ENCODE peak calls at places on chromosomes 6 and 20, in six cellular contexts. One of them, this sample, is unnamed.

GRCh38 chr6:33592595-33593413 is 12.7 kb upstream of the BAK1 start:
- DNase-seq in HepG2: no peak
- DNase-seq in A549: no peak
- DNase-seq in GM12878: peak
- DNase-seq in SK-N-SH: no peak
- DNase-seq in K562: peak
- DNase-seq in this sample: peak

GRCh38 chr6:12012231-12012565 is at the start of gene HIVEP1:
- DNase-seq in HepG2: no peak
- DNase-seq in A549: no peak
- DNase-seq in GM12878: no peak
- DNase-seq in SK-N-SH: peak
- DNase-seq in K562: no peak
- DNase-seq in this sample: no peak

GRCh38 chr20:8152847-8153246 is 20.8 kb downstream of the PLCB1 start:
- DNase-seq in HepG2: no peak
- DNase-seq in A549: no peak
- DNase-seq in GM12878: no peak
- DNase-seq in SK-N-SH: no peak
- DNase-seq in K562: no peak
- DNase-seq in this sample: no peak

GRCh38 chr6:89260310-89260709 is 43.2 kb upstream of the GABRR1 start:
- DNase-seq in HepG2: no peak
- DNase-seq in A549: no peak
- DNase-seq in GM12878: no peak
- DNase-seq in SK-N-SH: no peak
- DNase-seq in K562: no peak
- DNase-seq in this sample: no peak

GRCh38 chr20:53070714-53071392 is 98.7 kb downstream of the TSHZ2 start:
- DNase-seq in HepG2: peak
- DNase-seq in A549: no peak
- DNase-seq in GM12878: no peak
- DNase-seq in SK-N-SH: no peak
- DNase-seq in K562: no peak
- DNase-seq in this sample: no peak

GRCh38 chr6:170295519-170296422 is 4.9 kb upstream of the DLL1 start:
- DNase-seq in HepG2: no peak
- DNase-seq in A549: no peak
- DNase-seq in GM12878: no peak
- DNase-seq in SK-N-SH: peak
- DNase-seq in K562: peak
- DNase-seq in this sample: peak

GRCh38 chr6:66993272-66993671 is 1286.2 kb upstream of the EYS start:
- DNase-seq in HepG2: no peak
- DNase-seq in A549: no peak
- DNase-seq in GM12878: no peak
- DNase-seq in SK-N-SH: no peak
- DNase-seq in K562: no peak
- DNase-seq in this sample: no peak

GRCh38 chr20:37385659-37386504 is 39.9 kb downstream of the SRC start:
- DNase-seq in HepG2: no peak
- DNase-seq in A549: no peak
- DNase-seq in GM12878: no peak
- DNase-seq in SK-N-SH: peak
- DNase-seq in K562: no peak
- DNase-seq in this sample: no peak

GRCh38 chr6:38673397-38674165 is 29.4 kb downstream of the GLO1 start:
- DNase-seq in HepG2: no peak
- DNase-seq in A549: no peak
- DNase-seq in GM12878: peak
- DNase-seq in SK-N-SH: no peak
- DNase-seq in K562: no peak
- DNase-seq in this sample: no peak

GRCh38 chr6:5776104-5776503 is 230.6 kb downstream of the NRN1 start:
- DNase-seq in HepG2: no peak
- DNase-seq in A549: no peak
- DNase-seq in GM12878: no peak
- DNase-seq in SK-N-SH: no peak
- DNase-seq in K562: no peak
- DNase-seq in this sample: no peak

GRCh38 chr6:149331043-149331807 is 13.7 kb downstream of the TAB2 start:
- DNase-seq in HepG2: no peak
- DNase-seq in A549: no peak
- DNase-seq in GM12878: no peak
- DNase-seq in SK-N-SH: no peak
- DNase-seq in K562: no peak
- DNase-seq in this sample: no peak

GRCh38 chr6:142740449-142740848 is 204.5 kb downstream of the HIVEP2 start:
- DNase-seq in HepG2: no peak
- DNase-seq in A549: no peak
- DNase-seq in GM12878: no peak
- DNase-seq in SK-N-SH: no peak
- DNase-seq in K562: no peak
- DNase-seq in this sample: no peak

GRCh38 chr6:22363166-22363965 is 66.5 kb upstream of the PRL start:
- DNase-seq in HepG2: peak
- DNase-seq in A549: peak
- DNase-seq in GM12878: no peak
- DNase-seq in SK-N-SH: no peak
- DNase-seq in K562: no peak
- DNase-seq in this sample: no peak

GRCh38 chr6:117829594-117830319 is 77.3 kb upstream of the SLC35F1 start:
- DNase-seq in HepG2: peak
- DNase-seq in A549: peak
- DNase-seq in GM12878: no peak
- DNase-seq in SK-N-SH: peak
- DNase-seq in K562: no peak
- DNase-seq in this sample: peak

GRCh38 chr20:11140359-11140758 is 466.6 kb upstream of the JAG1 start:
- DNase-seq in HepG2: no peak
- DNase-seq in A549: peak
- DNase-seq in GM12878: no peak
- DNase-seq in SK-N-SH: no peak
- DNase-seq in K562: no peak
- DNase-seq in this sample: no peak

GRCh38 chr6:136969930-136970329 is 47.8 kb downstream of the SLC35D3 start:
- DNase-seq in HepG2: no peak
- DNase-seq in A549: no peak
- DNase-seq in GM12878: no peak
- DNase-seq in SK-N-SH: no peak
- DNase-seq in K562: no peak
- DNase-seq in this sample: no peak

GRCh38 chr20:1949306-1949705 is 44.6 kb downstream of the PDYN start:
- DNase-seq in HepG2: no peak
- DNase-seq in A549: no peak
- DNase-seq in GM12878: no peak
- DNase-seq in SK-N-SH: peak
- DNase-seq in K562: no peak
- DNase-seq in this sample: no peak

GRCh38 chr20:63249891-63250290 is 4.4 kb downstream of the NKAIN4 start:
- DNase-seq in HepG2: no peak
- DNase-seq in A549: no peak
- DNase-seq in GM12878: no peak
- DNase-seq in SK-N-SH: no peak
- DNase-seq in K562: no peak
- DNase-seq in this sample: no peak

GRCh38 chr6:34206726-34207125 is 29.9 kb upstream of the HMGA1 start:
- DNase-seq in HepG2: no peak
- DNase-seq in A549: no peak
- DNase-seq in GM12878: no peak
- DNase-seq in SK-N-SH: no peak
- DNase-seq in K562: no peak
- DNase-seq in this sample: no peak

GRCh38 chr20:36493801-36494114 is 47.6 kb upstream of the MYL9 start:
- DNase-seq in HepG2: no peak
- DNase-seq in A549: no peak
- DNase-seq in GM12878: no peak
- DNase-seq in SK-N-SH: no peak
- DNase-seq in K562: no peak
- DNase-seq in this sample: no peak

GRCh38 chr6:34491091-34491430 is 25.2 kb downstream of the PACSIN1 start:
- DNase-seq in HepG2: no peak
- DNase-seq in A549: no peak
- DNase-seq in GM12878: no peak
- DNase-seq in SK-N-SH: no peak
- DNase-seq in K562: peak
- DNase-seq in this sample: no peak

GRCh38 chr6:169778646-169779045 is 27.2 kb downstream of the ERMARD start:
- DNase-seq in HepG2: no peak
- DNase-seq in A549: no peak
- DNase-seq in GM12878: no peak
- DNase-seq in SK-N-SH: no peak
- DNase-seq in K562: no peak
- DNase-seq in this sample: no peak

GRCh38 chr20:16575390-16576140 is 2.3 kb upstream of the KIF16B start:
- DNase-seq in HepG2: no peak
- DNase-seq in A549: no peak
- DNase-seq in GM12878: no peak
- DNase-seq in SK-N-SH: no peak
- DNase-seq in K562: no peak
- DNase-seq in this sample: no peak

GRCh38 chr6:399785-400517 is 8.4 kb downstream of the IRF4 start:
- DNase-seq in HepG2: no peak
- DNase-seq in A549: no peak
- DNase-seq in GM12878: no peak
- DNase-seq in SK-N-SH: no peak
- DNase-seq in K562: no peak
- DNase-seq in this sample: no peak

GRCh38 chr20:24406761-24407550 is 62.5 kb upstream of the SYNDIG1 start:
- DNase-seq in HepG2: no peak
- DNase-seq in A549: no peak
- DNase-seq in GM12878: no peak
- DNase-seq in SK-N-SH: no peak
- DNase-seq in K562: no peak
- DNase-seq in this sample: no peak
- TF ChIP-seq CHD2 in HepG2: no peak
- TF ChIP-seq CHD2 in A549: no peak
- TF ChIP-seq CHD2 in GM12878: no peak
- TF ChIP-seq CHD2 in SK-N-SH: no peak
- TF ChIP-seq CHD2 in K562: no peak
- TF ChIP-seq CHD2 in this sample: no peak

GRCh38 chr20:22531056-22531615 is 53.2 kb downstream of the FOXA2 start:
- DNase-seq in HepG2: no peak
- DNase-seq in A549: no peak
- DNase-seq in GM12878: no peak
- DNase-seq in SK-N-SH: no peak
- DNase-seq in K562: no peak
- DNase-seq in this sample: no peak
- TF ChIP-seq CHD2 in HepG2: no peak
- TF ChIP-seq CHD2 in A549: no peak
- TF ChIP-seq CHD2 in GM12878: no peak
- TF ChIP-seq CHD2 in SK-N-SH: no peak
- TF ChIP-seq CHD2 in K562: no peak
- TF ChIP-seq CHD2 in this sample: no peak

GRCh38 chr20:38915355-38915754 is 10.9 kb upstream of the FAM83D start:
- DNase-seq in HepG2: no peak
- DNase-seq in A549: no peak
- DNase-seq in GM12878: no peak
- DNase-seq in SK-N-SH: no peak
- DNase-seq in K562: no peak
- DNase-seq in this sample: no peak
- TF ChIP-seq CHD2 in HepG2: no peak
- TF ChIP-seq CHD2 in A549: no peak
- TF ChIP-seq CHD2 in GM12878: no peak
- TF ChIP-seq CHD2 in SK-N-SH: no peak
- TF ChIP-seq CHD2 in K562: no peak
- TF ChIP-seq CHD2 in this sample: no peak

DNA sequence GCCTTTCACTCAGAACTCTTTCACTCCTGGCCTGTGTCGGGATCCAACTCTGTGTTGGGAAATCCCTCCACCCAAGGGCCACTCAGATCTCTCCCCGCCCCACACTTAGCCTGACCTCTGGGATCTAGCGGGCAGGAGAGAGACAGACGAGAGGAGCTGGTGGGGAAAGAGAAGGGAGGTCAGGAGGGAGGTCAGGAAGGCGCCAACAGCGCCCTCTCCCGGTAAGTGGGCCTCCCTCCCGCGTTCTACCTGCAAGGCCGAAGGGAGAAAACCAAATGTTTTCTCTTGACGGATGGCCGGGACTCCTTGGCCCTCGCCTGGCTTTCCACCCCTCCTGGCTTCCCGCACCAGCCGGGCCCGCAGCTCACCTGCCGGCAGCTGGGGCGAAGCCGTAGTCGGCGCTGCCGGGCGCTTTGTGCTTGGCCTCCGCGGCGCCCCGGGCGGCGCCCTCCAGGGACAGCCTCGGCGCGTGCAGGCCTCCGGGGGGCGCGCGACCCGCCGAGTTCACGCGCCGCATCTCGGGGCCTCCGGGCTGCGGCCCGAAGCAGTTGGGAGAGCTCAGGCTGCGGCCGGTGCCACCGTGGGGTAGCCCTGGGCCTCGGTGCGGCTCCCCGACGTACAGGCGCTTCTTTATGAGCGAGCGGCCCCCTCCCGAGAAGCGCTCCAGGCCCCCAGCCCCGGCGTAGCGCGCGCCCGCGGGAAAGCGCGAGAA is 38.2 kb downstream of the C6orf132 start:
- DNase-seq in HepG2: peak
- DNase-seq in A549: peak
- DNase-seq in GM12878: peak
- DNase-seq in SK-N-SH: no peak
- DNase-seq in K562: peak
- DNase-seq in this sample: peak
- TF ChIP-seq CHD2 in HepG2: no peak
- TF ChIP-seq CHD2 in A549: no peak
- TF ChIP-seq CHD2 in GM12878: no peak
- TF ChIP-seq CHD2 in SK-N-SH: no peak
- TF ChIP-seq CHD2 in K562: peak
- TF ChIP-seq CHD2 in this sample: no peak